ENCODE peak calls at places on chromosome 21, in seven cellular contexts. S is lower lobe of right lung, P is fibroblast of lung, T is NB4, I is hepatocyte, A is prostate gland, O is K562. K is an unnamed sample.

GRCh38 chr21:41169701-41170100 is 1.7 kb downstream of the BACE2 start:
- DNase-seq in S (no peak), P (no peak), T (no peak), I (no peak), A (no peak), O (no peak), K (peak; percentile 97)

GRCh38 chr21:35840197-35840799 is 220.0 kb downstream of the SETD4 start:
- DNase-seq in S (peak; percentile 50), P (peak; percentile 95), T (peak; percentile 83), I (peak; percentile 85), A (peak; percentile 73), O (peak; percentile 55), K (peak; percentile 56)

GRCh38 chr21:27761623-27762022 is 794.7 kb upstream of the ADAMTS5 start:
- DNase-seq in S (no peak), P (no peak), T (no peak), I (no peak), A (no peak), O (no peak), K (no peak)

GRCh38 chr21:46079357-46080170 is 18.3 kb upstream of the COL6A2 start:
- DNase-seq in S (peak; percentile 41), P (peak; percentile 65), T (peak; percentile 47), I (peak; percentile 63), A (no peak), O (no peak), K (no peak)

GRCh38 chr21:27953328-27954045 is 986.6 kb upstream of the ADAMTS5 start:
- DNase-seq in S (no peak), P (no peak), T (peak; percentile 42), I (no peak), A (no peak), O (no peak), K (no peak)

GRCh38 chr21:46210378-46211136 is 18.0 kb downstream of the LSS start:
- DNase-seq in S (peak; percentile 28), P (no peak), T (peak; percentile 21), I (no peak), A (no peak), O (no peak), K (no peak)

GRCh38 chr21:45467221-45467779 is 62.3 kb downstream of the COL18A1 start:
- DNase-seq in S (no peak), P (no peak), T (no peak), I (no peak), A (no peak), O (no peak), K (no peak)

GRCh38 chr21:41717573-41718330 is 49.1 kb downstream of the RIPK4 start:
- DNase-seq in S (no peak), P (no peak), T (no peak), I (no peak), A (no peak), O (no peak), K (no peak)

GRCh38 chr21:39047046-39047445 is 136.2 kb downstream of the PSMG1 start:
- DNase-seq in S (no peak), P (no peak), T (no peak), I (no peak), A (no peak), O (no peak), K (no peak)

GRCh38 chr21:39712976-39713375 is 32.0 kb upstream of the IGSF5 start:
- DNase-seq in S (no peak), P (no peak), T (peak; percentile 5), I (no peak), A (no peak), O (peak; percentile 22), K (no peak)

DNA sequence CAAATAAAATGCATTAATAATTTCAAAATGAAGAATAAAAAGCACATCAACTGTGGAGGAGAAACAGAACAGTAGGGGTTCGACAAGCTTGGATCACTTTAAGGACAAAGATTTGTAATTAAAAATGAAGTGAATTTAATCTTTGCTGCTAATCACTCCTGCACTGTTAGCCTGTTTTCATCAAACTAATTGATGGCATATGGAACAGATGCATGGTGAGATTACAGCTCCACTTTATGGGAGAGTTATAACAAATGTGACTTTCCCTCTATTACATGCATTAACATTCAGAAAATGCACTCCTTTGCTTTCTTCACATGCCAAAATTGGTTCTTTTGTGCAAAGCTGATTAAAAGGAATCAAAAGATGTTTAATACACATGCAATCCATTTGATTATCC is 207.2 kb upstream of the C21orf91 start:
- DNase-seq in S (no peak), P (no peak), T (no peak), I (no peak), A (no peak), O (no peak), K (peak; percentile 7)
- H3K4me3 ChIP-seq in S (no peak overlapping the region), P (no peak overlapping the region), T (no peak overlapping the region), I (no peak overlapping the region), A (no peak overlapping the region), O (no peak overlapping the region), K (no peak overlapping the region)

GRCh38 chr21:32914424-32915070 is 111.2 kb upstream of the OLIG2 start:
- DNase-seq in S (no peak), P (no peak), T (no peak), I (no peak), A (no peak), O (no peak), K (no peak)

GRCh38 chr21:32917392-32918135 is 108.2 kb upstream of the OLIG2 start:
- DNase-seq in S (no peak), P (no peak), T (no peak), I (no peak), A (peak; percentile 7), O (no peak), K (no peak)

GRCh38 chr21:32916522-32917099 is 109.1 kb upstream of the OLIG2 start:
- DNase-seq in S (no peak), P (no peak), T (peak; percentile 38), I (no peak), A (no peak), O (peak; percentile 25), K (no peak)

GRCh38 chr21:32916088-32916487 is 109.6 kb upstream of the OLIG2 start:
- DNase-seq in S (no peak), P (no peak), T (no peak), I (no peak), A (no peak), O (no peak), K (no peak)

DNA sequence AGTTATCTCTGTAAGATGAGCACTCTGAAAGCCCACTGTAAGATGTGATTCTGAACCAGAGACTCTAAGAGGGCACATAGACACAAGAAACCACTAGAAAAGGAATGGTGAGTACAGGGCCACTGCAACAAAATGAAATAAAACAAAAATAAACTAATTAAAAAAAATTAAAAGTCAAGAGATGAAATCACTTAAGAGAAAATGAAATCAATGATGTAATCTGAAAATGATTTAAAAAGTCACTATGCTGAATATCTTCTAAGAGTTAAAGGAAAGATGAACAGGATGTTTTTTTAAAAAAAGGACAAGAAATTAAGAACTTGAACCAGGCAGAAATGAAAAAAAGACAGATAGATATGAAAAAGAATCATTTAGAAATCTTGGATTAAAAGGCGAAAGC is 110.6 kb upstream of the OLIG2 start:
- DNase-seq in S (no peak), P (no peak), T (no peak), I (no peak), A (no peak), O (no peak), K (no peak)
- TF ChIP-seq CTCF in S (no peak), P (no peak), T (no peak), I (no peak), A (no peak), O (no peak), K (no peak)

DNA sequence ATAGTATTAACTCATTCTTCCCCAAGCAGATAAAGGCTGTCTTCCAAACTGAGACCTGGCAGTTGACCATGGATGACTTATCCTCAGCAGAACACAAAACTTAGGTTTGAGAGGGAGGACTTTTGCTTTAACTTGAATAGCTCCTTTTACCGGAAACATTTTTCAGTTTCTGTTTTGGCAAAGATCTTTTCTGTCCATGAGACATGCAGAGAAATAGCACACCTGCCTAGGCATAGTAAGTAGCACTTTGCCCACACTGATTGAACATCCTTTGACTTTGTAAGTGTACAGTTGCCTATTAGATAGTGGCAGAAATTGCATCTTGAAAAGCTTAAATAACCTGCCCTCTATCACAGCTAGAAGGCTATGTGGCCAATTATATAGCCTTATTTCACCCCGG is 1962.5 kb downstream of the MRPL39 start:
- DNase-seq in S (no peak), P (no peak), T (no peak), I (no peak), A (no peak), O (no peak), K (no peak)
- H3K4me3 ChIP-seq in S (no peak overlapping the region), P (no peak overlapping the region), T (no peak overlapping the region), I (no peak overlapping the region), A (no peak overlapping the region), O (no peak overlapping the region), K (no peak overlapping the region)

GRCh38 chr21:14405225-14405624 is 22.3 kb upstream of the HSPA13 start:
- DNase-seq in S (no peak), P (no peak), T (peak; percentile 6), I (no peak), A (no peak), O (no peak), K (no peak)

GRCh38 chr21:14401217-14401616 is 18.3 kb upstream of the HSPA13 start:
- DNase-seq in S (no peak), P (no peak), T (no peak), I (no peak), A (no peak), O (no peak), K (no peak)

GRCh38 chr21:14403681-14404318 is 20.9 kb upstream of the HSPA13 start:
- DNase-seq in S (no peak), P (peak; percentile 58), T (peak; percentile 56), I (peak; percentile 47), A (no peak), O (peak; percentile 31), K (no peak)
- TF ChIP-seq CTCF in S (peak; percentile 50), P (peak; percentile 21), T (peak; percentile 35), I (peak; percentile 76), A (peak; percentile 60), O (peak; percentile 81), K (peak; percentile 65)

DNA sequence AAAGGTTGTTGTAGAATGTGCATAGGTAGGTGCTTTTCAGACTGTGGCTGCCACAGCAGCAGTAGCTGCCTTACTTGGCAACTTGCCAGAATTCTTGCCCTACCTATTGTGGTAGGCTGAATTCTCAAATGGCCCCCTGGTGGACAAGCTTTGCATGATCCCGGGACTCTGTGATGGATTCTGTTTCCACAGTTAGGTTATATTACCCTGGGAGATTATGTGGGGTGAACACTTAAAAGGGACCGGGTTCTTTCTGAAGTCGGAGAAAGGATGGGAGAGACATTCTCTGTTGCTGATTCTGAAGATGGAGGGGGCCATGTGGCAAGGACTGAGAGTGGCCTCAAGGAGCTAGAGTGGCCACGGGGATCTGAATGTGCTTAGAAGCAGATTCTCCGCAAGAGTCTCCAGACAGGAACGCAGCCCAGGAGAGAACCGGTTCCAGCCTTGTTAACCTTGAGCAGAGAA is 32.1 kb upstream of the KCNE1 start:
- DNase-seq in S (peak; percentile 69), P (peak; percentile 69), T (peak; percentile 72), I (peak; percentile 91), A (peak; percentile 77), O (peak; percentile 89), K (peak; percentile 75)
- H3K4me3 ChIP-seq in S (no peak overlapping the region), P (no peak overlapping the region), T (no peak overlapping the region), I (no peak overlapping the region), A (no peak overlapping the region), O (no peak overlapping the region), K (no peak overlapping the region)

GRCh38 chr21:30733026-30733425 is 14.0 kb downstream of the KRTAP21-2 start:
- DNase-seq in S (no peak), P (no peak), T (no peak), I (no peak), A (no peak), O (no peak), K (no peak)
- TF ChIP-seq CTCF in S (no peak), P (no peak), T (no peak), I (peak; percentile 16), A (no peak), O (no peak), K (no peak)

K was measured in retinal pigment epithelial cell.